ENCODE peak calls at places on chromosomes 4 and X, in seven cellular contexts. S, M, Q, K, W, N and I are unnamed samples.

GRCh38 chr4:154009191-154009590 is 220.3 kb upstream of the SFRP2 start:
- DNase-seq in N (no peak), Q (no peak), S (no peak), M (no peak), K (no peak), W (no peak), I (no peak)

GRCh38 chr4:65880594-65880993 is 210.3 kb upstream of the EPHA5 start:
- DNase-seq in K (no peak), M (no peak), N (no peak), Q (no peak), W (no peak), S (no peak), I (no peak)

GRCh38 chrX:46628406-46629371 is 55.1 kb downstream of the CHST7 start:
- DNase-seq in K (peak; percentile 18), Q (no peak), S (peak; percentile 77), N (peak; percentile 63), W (peak; percentile 53), M (peak; percentile 47), I (peak; percentile 26)

GRCh38 chrX:25020391-25021131 is 4.8 kb upstream of the ARX start:
- DNase-seq in Q (no peak), N (no peak), S (no peak), M (no peak), K (no peak), W (no peak), I (no peak)

GRCh38 chr4:183995489-183996049 is 90.5 kb downstream of the STOX2 start:
- DNase-seq in S (no peak), Q (no peak), K (no peak), W (no peak), M (no peak), N (no peak), I (no peak)

GRCh38 chr4:41060352-41061318 is 153.7 kb downstream of the APBB2 start:
- DNase-seq in K (no peak), M (peak; percentile 70), S (peak; percentile 58), W (no peak), N (no peak), Q (no peak), I (no peak)

GRCh38 chrX:74551934-74552333 is 62.5 kb downstream of the RLIM start:
- DNase-seq in W (no peak), S (no peak), Q (no peak), N (no peak), K (no peak), M (no peak), I (no peak)

GRCh38 chrX:129769467-129770154 is 10.1 kb upstream of the SASH3 start:
- DNase-seq in W (no peak), K (no peak), N (no peak), S (no peak), Q (no peak), M (no peak), I (no peak)

GRCh38 chr4:19038231-19038630 is 1016.7 kb upstream of the LCORL start:
- DNase-seq in M (no peak), K (no peak), N (no peak), Q (no peak), W (no peak), S (no peak), I (no peak)

GRCh38 chr4:35494955-35495354 is 749.4 kb downstream of the ARAP2 start:
- DNase-seq in K (no peak), Q (no peak), N (no peak), W (no peak), S (peak; percentile 8), M (no peak), I (no peak)

DNA sequence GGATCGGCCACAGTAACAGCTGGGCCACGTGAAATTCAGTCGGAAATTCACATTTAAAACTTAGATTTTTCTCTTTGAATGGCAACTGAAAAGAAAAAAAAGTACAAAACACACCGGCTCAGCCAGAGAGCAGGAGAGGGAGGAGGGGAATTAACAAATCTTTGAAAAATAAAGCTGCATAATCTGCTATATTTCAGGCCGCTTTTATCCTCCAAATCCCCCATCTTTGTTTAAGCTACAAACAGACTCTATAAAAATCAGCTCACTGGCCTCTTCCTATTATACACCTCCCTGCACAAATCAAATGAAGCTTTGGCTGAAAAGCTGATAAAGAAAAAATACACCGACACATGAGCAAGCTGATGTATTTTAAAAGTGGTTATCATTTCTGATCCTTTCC is 169.1 kb downstream of the LDB2 start:
- DNase-seq in N (no peak), Q (no peak), M (no peak), W (no peak), S (no peak), K (no peak), I (no peak)
- H3K4me3 ChIP-seq in N (no peak overlapping the region), Q (no peak overlapping the region), M (peak overlapping the region; percentile 6), W (no peak overlapping the region), S (no peak overlapping the region), K (no peak overlapping the region), I (no peak overlapping the region)

GRCh38 chr4:75940692-75941253 is at the start of gene NAAA:
- DNase-seq in S (peak; percentile 81), N (peak; percentile 10), K (peak; percentile 87), Q (peak; percentile 89), M (peak; percentile 69), W (peak; percentile 74), I (peak; percentile 84)
- TF ChIP-seq POLR2A in S (peak; percentile 20), N (peak; percentile 36), K (peak; percentile 59), Q (no peak), M (peak; percentile 28), W (no peak), I (peak; percentile 51)

GRCh38 chr4:56310401-56310800 is 76.9 kb downstream of the AASDH start:
- DNase-seq in K (no peak), N (no peak), Q (no peak), S (no peak), M (no peak), W (no peak), I (no peak)
- H3K4me3 ChIP-seq in K (no peak overlapping the region), N (no peak overlapping the region), Q (no peak overlapping the region), S (no peak overlapping the region), M (no peak overlapping the region), W (no peak overlapping the region), I (no peak overlapping the region)

GRCh38 chr4:2834001-2834921 is 9.4 kb upstream of the ADD1 start:
- DNase-seq in Q (peak; percentile 21), W (no peak), K (peak; percentile 4), S (peak; percentile 10), N (no peak), M (no peak), I (peak; percentile 18)
- TF ChIP-seq POLR2A in Q (no peak), W (no peak), K (no peak), S (no peak), N (no peak), M (no peak), I (no peak)

GRCh38 chr4:140004580-140005314 is 149.2 kb downstream of the MAML3 start:
- DNase-seq in M (peak; percentile 55), K (peak; percentile 75), N (no peak), W (peak; percentile 70), S (peak; percentile 66), Q (peak; percentile 49), I (peak; percentile 39)
- H3K4me3 ChIP-seq in M (peak overlapping the region; percentile 37), K (no peak overlapping the region), N (peak overlapping the region; percentile 48), W (peak overlapping the region; percentile 41), S (peak overlapping the region; percentile 52), Q (peak overlapping the region; percentile 44), I (no peak overlapping the region)

GRCh38 chr4:1347410-1347864 is 429 bp downstream of the UVSSA start:
- DNase-seq in N (peak; percentile 57), M (peak; percentile 77), Q (peak; percentile 72), K (peak; percentile 81), W (peak; percentile 82), S (peak; percentile 61), I (peak; percentile 85)

GRCh38 chr4:1345905-1346780 is 865 bp upstream of the UVSSA start:
- DNase-seq in K (peak; percentile 49), M (peak; percentile 44), S (peak; percentile 48), W (peak; percentile 54), Q (peak; percentile 42), N (peak; percentile 18), I (peak; percentile 61)

GRCh38 chr4:1348014-1348513 is 1.1 kb downstream of the UVSSA start:
- DNase-seq in M (no peak), Q (no peak), K (no peak), N (no peak), S (no peak), W (no peak), I (no peak)

GRCh38 chr4:1348746-1349145 is 1.7 kb downstream of the UVSSA start:
- DNase-seq in M (no peak), Q (no peak), N (no peak), W (no peak), S (no peak), K (no peak), I (no peak)

GRCh38 chr4:1346781-1347409 is at the start of gene UVSSA:
- DNase-seq in S (peak; percentile 100), W (peak; percentile 100), N (peak; percentile 99), K (peak; percentile 100), Q (peak; percentile 100), M (peak; percentile 100), I (peak; percentile 100)
- TF ChIP-seq POLR2A in S (peak; percentile 92), W (peak; percentile 77), N (peak; percentile 95), K (peak; percentile 31), Q (no peak), M (peak; percentile 80), I (no peak)